ENCODE peak calls at places on chromosomes 12 and 14, in five cellular contexts. D is iris pigment epithelial cell, W is EH, A is NCI-H460, C is colonic mucosa. J is an unnamed sample.

GRCh38 chr12:22974865-22975264 is 349.9 kb downstream of the ETNK1 start:
- DNase-seq in D (peak), C (no peak), W (peak), A (peak), J (peak)

GRCh38 chr14:32472512-32473472 is 143.7 kb downstream of the AKAP6 start:
- DNase-seq in C (no peak), A (no peak), W (peak), D (peak), J (peak)

GRCh38 chr14:31283568-31284252 is 76.1 kb upstream of the HECTD1 start:
- DNase-seq in W (no peak), C (no peak), D (peak), A (no peak), J (peak)

GRCh38 chr12:131865196-131865875 is 29.1 kb upstream of the ULK1 start:
- DNase-seq in C (no peak), W (peak), A (peak), D (peak), J (peak)

GRCh38 chr14:59146484-59146883 is 42.0 kb upstream of the DAAM1 start:
- DNase-seq in A (no peak), W (no peak), D (no peak), C (no peak), J (no peak)

GRCh38 chr14:64955297-64955696 is 12.8 kb upstream of the GPX2 start:
- DNase-seq in D (no peak), A (no peak), C (no peak), W (no peak), J (no peak)

GRCh38 chr12:57836442-57837375 is 9.8 kb downstream of the CTDSP2 start:
- DNase-seq in W (peak), C (peak), D (peak), A (no peak), J (peak)

GRCh38 chr12:114636723-114637480 is 47.1 kb downstream of the TBX3 start:
- DNase-seq in W (peak), D (peak), A (no peak), C (no peak), J (no peak)

GRCh38 chr12:645563-646071 is 17.6 kb downstream of the NINJ2 start:
- DNase-seq in D (peak), A (peak), C (no peak), W (peak), J (peak)

GRCh38 chr12:50947932-50948331 is 4.4 kb upstream of the HIGD1C start:
- DNase-seq in D (no peak), A (no peak), C (no peak), W (no peak), J (no peak)

GRCh38 chr14:26841920-26842741 is 244.3 kb upstream of the NOVA1 start:
- DNase-seq in W (no peak), C (peak), D (peak), A (peak), J (peak)

GRCh38 chr12:13390381-13390856 is 193.9 kb downstream of the EMP1 start:
- DNase-seq in D (peak), W (peak), A (peak), C (peak), J (peak)

GRCh38 chr12:388012-388411 is 1.1 kb downstream of the KDM5A start:
- DNase-seq in C (no peak), W (peak), D (no peak), A (no peak), J (no peak)

GRCh38 chr12:26721800-26722199 is 111.2 kb downstream of the ITPR2 start:
- DNase-seq in A (no peak), D (no peak), W (peak), C (no peak), J (no peak)

GRCh38 chr14:50335389-50335788 is 23.3 kb downstream of the DMAC2L start:
- DNase-seq in A (no peak), W (peak), C (peak), D (peak), J (peak)

GRCh38 chr12:6562881-6563280 is 5.2 kb downstream of the NOP2 start:
- DNase-seq in C (no peak), D (no peak), W (no peak), A (no peak), J (no peak)

GRCh38 chr14:104280085-104280901 is 141.9 kb downstream of the KIF26A start:
- DNase-seq in A (no peak), W (no peak), D (no peak), C (no peak), J (no peak)

GRCh38 chr12:105799103-105799502 is 339.7 kb downstream of the NUAK1 start:
- DNase-seq in D (no peak), C (no peak), W (peak), A (no peak), J (no peak)

GRCh38 chr14:63438065-63438757 is 105.0 kb downstream of the PPP2R5E start:
- DNase-seq in D (peak), A (no peak), W (peak), C (peak), J (peak)

GRCh38 chr12:99707883-99708282 is 60.3 kb downstream of the GARIN6 start:
- DNase-seq in W (no peak), D (no peak), A (no peak), C (no peak), J (no peak)

GRCh38 chr14:103563089-103563620 is 395 bp downstream of the COA8 start:
- DNase-seq in W (no peak), C (peak), D (no peak), A (no peak), J (no peak)

GRCh38 chr14:68148276-68148675 is 328.7 kb downstream of the RAD51B start:
- DNase-seq in A (no peak), D (peak), C (no peak), W (peak), J (peak)

GRCh38 chr14:101174522-101174838 is 271.0 kb upstream of the RTL1 start:
- DNase-seq in W (no peak), C (no peak), A (no peak), D (no peak), J (no peak)

GRCh38 chr14:90567991-90568390 is 171.2 kb downstream of the CALM1 start:
- DNase-seq in C (no peak), W (no peak), A (no peak), D (no peak), J (no peak)

GRCh38 chr12:88559772-88560171 is 20.5 kb downstream of the KITLG start:
- DNase-seq in A (no peak), W (peak), C (no peak), D (peak), J (no peak)

GRCh38 chr14:95237121-95237876 is 80.0 kb upstream of the DICER1 start:
- DNase-seq in A (no peak), C (peak), D (no peak), W (no peak), J (no peak)

GRCh38 chr12:131043401-131043871 is 89.7 kb downstream of the ADGRD1 start:
- DNase-seq in A (no peak), C (no peak), W (no peak), D (no peak), J (no peak)

GRCh38 chr14:94656043-94656442 is 43.9 kb downstream of the SERPINA3 start:
- DNase-seq in C (no peak), A (no peak), W (no peak), D (no peak), J (no peak)

GRCh38 chr12:69196302-69197288 is 42.8 kb upstream of the CPSF6 start:
- DNase-seq in D (peak), A (no peak), W (peak), C (peak), J (no peak)

GRCh38 chr14:30958555-30959407 is 66.7 kb upstream of the AP4S1 start:
- DNase-seq in A (no peak), D (no peak), W (no peak), C (no peak), J (no peak)

GRCh38 chr12:49334226-49334625 is 2.8 kb downstream of the C1QL4 start:
- DNase-seq in W (no peak), D (no peak), A (no peak), C (no peak), J (no peak)

GRCh38 chr12:121025442-121026226 is 9.3 kb upstream of the C12orf43 start:
- DNase-seq in D (no peak), A (no peak), C (peak), W (peak), J (no peak)

J was measured in astrocyte.